ENCODE peak calls at places on chromosomes 4 and X, in four cellular contexts. D is right lobe of liver, W is memory B cell, H is colonic mucosa. R is an unnamed sample.

GRCh38 chr4:41146716-41147506 is 67.4 kb downstream of the APBB2 start:
- DNase-seq in D (peak; percentile 49), W (no peak), H (no peak), R (no peak)

GRCh38 chr4:111806331-111806730 is 338.9 kb upstream of the FAM241A start:
- DNase-seq in D (peak; percentile 23), W (no peak), H (no peak), R (no peak)

GRCh38 chr4:12144051-12144450 is 715.4 kb upstream of the HS3ST1 start:
- DNase-seq in D (no peak), W (no peak), H (no peak), R (no peak)

GRCh38 chr4:18976884-18977283 is 955.3 kb upstream of the LCORL start:
- DNase-seq in D (no peak), W (no peak), H (no peak), R (no peak)

GRCh38 chr4:1446502-1447153 is 40.4 kb upstream of the NKX1-1 start:
- DNase-seq in D (no peak), W (no peak), H (no peak), R (no peak)

GRCh38 chr4:2848449-2848848 is 4.8 kb downstream of the ADD1 start:
- DNase-seq in D (no peak), W (no peak), H (no peak), R (no peak)

GRCh38 chrX:55451990-55452824 is at the start of gene MAGEH1:
- DNase-seq in D (peak; percentile 76), W (peak; percentile 40), H (peak; percentile 80), R (peak; percentile 52)

GRCh38 chr4:95761441-95761840 is 78.5 kb upstream of the PDHA2 start:
- DNase-seq in D (no peak), W (no peak), H (no peak), R (no peak)

GRCh38 chrX:137427813-137428212 is 138.1 kb upstream of the ZIC3 start:
- DNase-seq in D (no peak), W (no peak), H (no peak), R (no peak)

GRCh38 chr4:9916937-9917336 is 104.4 kb downstream of the SLC2A9 start:
- DNase-seq in D (no peak), W (no peak), H (no peak), R (no peak)

GRCh38 chr4:104989363-104989762 is 157.3 kb upstream of the TET2 start:
- DNase-seq in D (no peak), W (no peak), H (no peak), R (no peak)

GRCh38 chr4:177351611-177352010 is 41.9 kb downstream of the NEIL3 start:
- DNase-seq in D (no peak), W (no peak), H (no peak), R (no peak)

GRCh38 chr4:20253799-20254409 is 2.2 kb downstream of the SLIT2 start:
- DNase-seq in D (peak; percentile 17), W (no peak), H (no peak), R (no peak)

GRCh38 chrX:11352296-11352741 is 59.1 kb downstream of the AMELX start:
- DNase-seq in D (no peak), W (no peak), H (no peak), R (no peak)

GRCh38 chr4:15653864-15654391 is 1.2 kb downstream of the FBXL5 start:
- DNase-seq in D (no peak), W (no peak), H (peak; percentile 50), R (no peak)

GRCh38 chrX:20432746-20433374 is 166.2 kb upstream of the RPS6KA3 start:
- DNase-seq in D (no peak), W (no peak), H (no peak), R (no peak)

R was measured in HL-60.